ENCODE peak calls at places on chromosomes 6 and 20, in eight cellular contexts. One of them, this sample, is unnamed.

GRCh38 chr20:41174782-41175181 is 37.4 kb downstream of the PLCG1 start:
- DNase-seq in stimulated activated effector memory CD8-positive, alpha-beta T cell treated with anti-CD3 and anti-CD28 coated beads, Interleukin-12 subunit alpha, Interleukin-12 subunit beta, amount 100 ng/mL, for 72 hours: no peak
- DNase-seq in stomach: peak; percentile 14
- DNase-seq in A549: no peak
- DNase-seq in Karpas-422: no peak
- DNase-seq in ELR: no peak
- DNase-seq in nucleus accumbens: no peak
- DNase-seq in iPS-NIHi11: no peak
- DNase-seq in this sample: no peak

GRCh38 chr6:36314221-36315014 is 22.3 kb downstream of the BNIP5 start:
- DNase-seq in A549: no peak
- DNase-seq in nucleus accumbens: no peak
- DNase-seq in stimulated activated effector memory CD8-positive, alpha-beta T cell treated with anti-CD3 and anti-CD28 coated beads, Interleukin-12 subunit alpha, Interleukin-12 subunit beta, amount 100 ng/mL, for 72 hours: no peak
- DNase-seq in ELR: peak; percentile 21
- DNase-seq in stomach: no peak
- DNase-seq in Karpas-422: peak; percentile 89
- DNase-seq in iPS-NIHi11: peak; percentile 42
- DNase-seq in this sample: peak; percentile 33

GRCh38 chr6:35490821-35491557 is 5.9 kb downstream of the TEAD3 start:
- DNase-seq in iPS-NIHi11: no peak
- DNase-seq in stomach: no peak
- DNase-seq in nucleus accumbens: no peak
- DNase-seq in stimulated activated effector memory CD8-positive, alpha-beta T cell treated with anti-CD3 and anti-CD28 coated beads, Interleukin-12 subunit alpha, Interleukin-12 subunit beta, amount 100 ng/mL, for 72 hours: no peak
- DNase-seq in A549: no peak
- DNase-seq in Karpas-422: no peak
- DNase-seq in ELR: no peak
- DNase-seq in this sample: no peak

GRCh38 chr20:24004470-24004869 is 15.9 kb upstream of the GGTLC1 start:
- DNase-seq in nucleus accumbens: no peak
- DNase-seq in Karpas-422: no peak
- DNase-seq in ELR: no peak
- DNase-seq in stomach: no peak
- DNase-seq in stimulated activated effector memory CD8-positive, alpha-beta T cell treated with anti-CD3 and anti-CD28 coated beads, Interleukin-12 subunit alpha, Interleukin-12 subunit beta, amount 100 ng/mL, for 72 hours: no peak
- DNase-seq in A549: no peak
- DNase-seq in iPS-NIHi11: peak; percentile 43
- DNase-seq in this sample: no peak

GRCh38 chr6:42914546-42914945 is 1.3 kb upstream of the PTCRA start:
- DNase-seq in ELR: peak; percentile 16
- DNase-seq in A549: no peak
- DNase-seq in nucleus accumbens: no peak
- DNase-seq in stomach: no peak
- DNase-seq in Karpas-422: no peak
- DNase-seq in iPS-NIHi11: no peak
- DNase-seq in stimulated activated effector memory CD8-positive, alpha-beta T cell treated with anti-CD3 and anti-CD28 coated beads, Interleukin-12 subunit alpha, Interleukin-12 subunit beta, amount 100 ng/mL, for 72 hours: no peak
- DNase-seq in this sample: no peak

GRCh38 chr20:1875762-1876161 is 19.4 kb upstream of the SIRPA start:
- DNase-seq in A549: no peak
- DNase-seq in stimulated activated effector memory CD8-positive, alpha-beta T cell treated with anti-CD3 and anti-CD28 coated beads, Interleukin-12 subunit alpha, Interleukin-12 subunit beta, amount 100 ng/mL, for 72 hours: no peak
- DNase-seq in Karpas-422: no peak
- DNase-seq in ELR: no peak
- DNase-seq in stomach: no peak
- DNase-seq in iPS-NIHi11: no peak
- DNase-seq in nucleus accumbens: no peak
- DNase-seq in this sample: no peak

GRCh38 chr6:163892814-163893561 is 478.5 kb downstream of the QKI start:
- DNase-seq in A549: no peak
- DNase-seq in iPS-NIHi11: no peak
- DNase-seq in ELR: no peak
- DNase-seq in Karpas-422: no peak
- DNase-seq in nucleus accumbens: no peak
- DNase-seq in stomach: no peak
- DNase-seq in stimulated activated effector memory CD8-positive, alpha-beta T cell treated with anti-CD3 and anti-CD28 coated beads, Interleukin-12 subunit alpha, Interleukin-12 subunit beta, amount 100 ng/mL, for 72 hours: no peak
- DNase-seq in this sample: no peak

GRCh38 chr6:27863962-27864905 is 48.0 kb downstream of the OR2B2 start:
- DNase-seq in nucleus accumbens: no peak
- DNase-seq in stomach: no peak
- DNase-seq in ELR: peak; percentile 54
- DNase-seq in stimulated activated effector memory CD8-positive, alpha-beta T cell treated with anti-CD3 and anti-CD28 coated beads, Interleukin-12 subunit alpha, Interleukin-12 subunit beta, amount 100 ng/mL, for 72 hours: no peak
- DNase-seq in A549: no peak
- DNase-seq in Karpas-422: no peak
- DNase-seq in iPS-NIHi11: no peak
- DNase-seq in this sample: no peak